ENCODE peak calls at places on chromosomes 16 and 17, in ten cellular contexts. B is OCI-LY7; S is A549; V is lung; T is hepatocyte; X is thoracic aorta; J is left lung; Y is right lobe of liver; A is dorsolateral prefrontal cortex; P is CD8-positive, alpha-beta T cell. O is an unnamed sample.

GRCh38 chr16:69270831-69271230 is 40.3 kb upstream of the VPS4A start:
- DNase-seq in B (no peak), S (no peak), V (no peak), T (no peak), X (no peak), J (no peak), Y (no peak), A (no peak), P (no peak), O (no peak)

GRCh38 chr17:16527298-16527697 is 35.3 kb upstream of the LRRC75A start:
- DNase-seq in B (no peak), S (no peak), V (no peak), T (no peak), X (no peak), J (no peak), Y (no peak), A (no peak), P (no peak), O (no peak)

GRCh38 chr17:21081967-21082366 is 39.2 kb upstream of the USP22 start:
- DNase-seq in B (no peak), S (peak), V (no peak), T (no peak), X (no peak), J (no peak), Y (no peak), A (no peak), P (no peak), O (no peak)

GRCh38 chr16:58197314-58198012 is 443 bp downstream of the CSNK2A2 start:
- DNase-seq in B (peak), S (no peak), V (no peak), T (peak), X (no peak), J (peak), Y (no peak), A (no peak), P (no peak), O (no peak)

GRCh38 chr17:18167421-18167820 is 16.2 kb upstream of the ALKBH5 start:
- DNase-seq in B (no peak), S (no peak), V (no peak), T (no peak), X (no peak), J (no peak), Y (no peak), A (no peak), P (no peak), O (no peak)

GRCh38 chr16:68764866-68765265 is 27.8 kb downstream of the CDH1 start:
- DNase-seq in B (no peak), S (no peak), V (no peak), T (no peak), X (no peak), J (no peak), Y (no peak), A (no peak), P (peak), O (no peak)

GRCh38 chr17:27578718-27579085 is 52.3 kb upstream of the LGALS9 start:
- DNase-seq in B (no peak), S (no peak), V (no peak), T (peak), X (no peak), J (no peak), Y (no peak), A (no peak), P (no peak), O (no peak)

GRCh38 chr16:69922200-69922599 is 28.9 kb upstream of the CLEC18A start:
- DNase-seq in B (no peak), S (no peak), V (no peak), T (no peak), X (no peak), J (no peak), Y (no peak), A (no peak), P (no peak), O (no peak)

GRCh38 chr17:32350662-32351418 is 883 bp downstream of the ZNF207 start:
- DNase-seq in B (peak), S (peak), V (peak), T (peak), X (no peak), J (no peak), Y (no peak), A (no peak), P (peak), O (no peak)

GRCh38 chr17:55089955-55090573 is 121.5 kb downstream of the STXBP4 start:
- DNase-seq in B (no peak), S (peak), V (no peak), T (no peak), X (no peak), J (no peak), Y (no peak), A (no peak), P (peak), O (peak)

GRCh38 chr17:17146791-17147406 is 59.2 kb downstream of the PLD6 start:
- DNase-seq in B (peak), S (peak), V (no peak), T (peak), X (no peak), J (peak), Y (no peak), A (no peak), P (no peak), O (no peak)

GRCh38 chr16:29312835-29313558 is 93.5 kb downstream of the NPIPB11 start:
- DNase-seq in B (no peak), S (no peak), V (no peak), T (no peak), X (no peak), J (peak), Y (no peak), A (no peak), P (no peak), O (no peak)

GRCh38 chr16:2341456-2342447 is 1.2 kb upstream of the ABCA3 start:
- DNase-seq in B (no peak), S (no peak), V (no peak), T (no peak), X (no peak), J (no peak), Y (peak), A (no peak), P (no peak), O (no peak)

GRCh38 chr16:85639529-85640253 is 26.6 kb downstream of the GSE1 start:
- DNase-seq in B (no peak), S (no peak), V (no peak), T (no peak), X (no peak), J (peak), Y (peak), A (peak), P (no peak), O (no peak)

GRCh38 chr16:57648125-57648524 is 19.7 kb downstream of the ADGRG1 start:
- DNase-seq in B (no peak), S (no peak), V (no peak), T (no peak), X (no peak), J (no peak), Y (no peak), A (no peak), P (no peak), O (no peak)

GRCh38 chr17:72519598-72519936 is 398.7 kb downstream of the SOX9 start:
- DNase-seq in B (no peak), S (no peak), V (no peak), T (no peak), X (no peak), J (no peak), Y (no peak), A (no peak), P (no peak), O (no peak)

GRCh38 chr16:24482681-24483202 is 56.6 kb upstream of the RBBP6 start:
- DNase-seq in B (no peak), S (no peak), V (no peak), T (no peak), X (no peak), J (no peak), Y (no peak), A (no peak), P (no peak), O (no peak)

GRCh38 chr16:787978-788398 is at the start of gene RPUSD1:
- DNase-seq in B (no peak), S (no peak), V (no peak), T (no peak), X (no peak), J (no peak), Y (no peak), A (no peak), P (no peak), O (no peak)

GRCh38 chr16:84302111-84302954 is 7.7 kb downstream of the WFDC1 start:
- DNase-seq in B (no peak), S (no peak), V (no peak), T (no peak), X (no peak), J (no peak), Y (no peak), A (no peak), P (no peak), O (no peak)

GRCh38 chr16:68319185-68319908 is 8.5 kb downstream of the PRMT7 start:
- DNase-seq in B (no peak), S (no peak), V (no peak), T (no peak), X (no peak), J (no peak), Y (no peak), A (no peak), P (no peak), O (no peak)

GRCh38 chr16:69309316-69309715 is 1.8 kb upstream of the VPS4A start:
- DNase-seq in B (no peak), S (no peak), V (no peak), T (no peak), X (no peak), J (no peak), Y (no peak), A (no peak), P (no peak), O (no peak)

GRCh38 chr16:89723279-89724250 is 2.2 kb downstream of the ZNF276 start:
- DNase-seq in B (no peak), S (no peak), V (no peak), T (no peak), X (no peak), J (no peak), Y (peak), A (peak), P (peak), O (peak)

GRCh38 chr17:66018786-66019185 is 173.1 kb downstream of the CEP112 start:
- DNase-seq in B (peak), S (no peak), V (no peak), T (no peak), X (no peak), J (no peak), Y (no peak), A (no peak), P (no peak), O (no peak)

GRCh38 chr17:47192549-47192948 is 3.5 kb upstream of the CDC27 start:
- DNase-seq in B (peak), S (no peak), V (no peak), T (no peak), X (no peak), J (no peak), Y (no peak), A (no peak), P (no peak), O (no peak)

GRCh38 chr16:82627811-82628339 is 1.1 kb downstream of the CDH13 start:
- DNase-seq in B (no peak), S (no peak), V (no peak), T (no peak), X (no peak), J (peak), Y (no peak), A (peak), P (no peak), O (no peak)

GRCh38 chr16:54140057-54140787 is 146.4 kb downstream of the IRX3 start:
- DNase-seq in B (no peak), S (peak), V (no peak), T (peak), X (no peak), J (no peak), Y (no peak), A (no peak), P (no peak), O (no peak)

GRCh38 chr17:16997514-16998429 is 25.9 kb upstream of the TNFRSF13B start:
- DNase-seq in B (peak), S (peak), V (no peak), T (no peak), X (no peak), J (peak), Y (no peak), A (no peak), P (no peak), O (no peak)

GRCh38 chr17:28878158-28878910 is 19.2 kb downstream of the FLOT2 start:
- DNase-seq in B (no peak), S (no peak), V (no peak), T (no peak), X (no peak), J (no peak), Y (no peak), A (no peak), P (no peak), O (no peak)

GRCh38 chr16:17578921-17579876 is 108.4 kb upstream of the XYLT1 start:
- DNase-seq in B (peak), S (peak), V (peak), T (peak), X (peak), J (no peak), Y (peak), A (no peak), P (peak), O (peak)

GRCh38 chr17:1568950-1569810 is 6.6 kb upstream of the PITPNA start:
- DNase-seq in B (no peak), S (no peak), V (no peak), T (no peak), X (no peak), J (peak), Y (no peak), A (no peak), P (no peak), O (no peak)

GRCh38 chr17:63480826-63481487 is 4.1 kb downstream of the ACE start:
- DNase-seq in B (peak), S (no peak), V (no peak), T (no peak), X (no peak), J (peak), Y (no peak), A (no peak), P (no peak), O (no peak)

GRCh38 chr17:79791354-79792123 is 5.3 kb downstream of the CBX8 start:
- DNase-seq in B (no peak), S (no peak), V (no peak), T (no peak), X (no peak), J (peak), Y (no peak), A (no peak), P (no peak), O (no peak)

GRCh38 chr16:580141-580945 is 9.5 kb upstream of the RAB40C start:
- DNase-seq in B (no peak), S (no peak), V (no peak), T (no peak), X (no peak), J (no peak), Y (no peak), A (no peak), P (no peak), O (no peak)

GRCh38 chr17:42743595-42744282 is 1.1 kb downstream of the EZH1 start:
- DNase-seq in B (no peak), S (no peak), V (no peak), T (no peak), X (no peak), J (no peak), Y (no peak), A (no peak), P (no peak), O (no peak)

GRCh38 chr17:37541880-37542675 is 52.4 kb downstream of the DUSP14 start:
- DNase-seq in B (no peak), S (no peak), V (no peak), T (no peak), X (no peak), J (peak), Y (no peak), A (no peak), P (no peak), O (no peak)

GRCh38 chr16:13307861-13308260 is 406.5 kb downstream of the SHISA9 start:
- DNase-seq in B (no peak), S (no peak), V (no peak), T (no peak), X (no peak), J (no peak), Y (no peak), A (no peak), P (no peak), O (no peak)
- H3K27ac ChIP-seq in B (no peak), S (no peak), V (no peak), T (no peak), X (no peak), J (no peak), Y (no peak), A (no peak), P (no peak), O (no peak)

GRCh38 chr17:76826290-76827138 is 41.7 kb upstream of the MGAT5B start:
- DNase-seq in B (no peak), S (no peak), V (no peak), T (no peak), X (no peak), J (no peak), Y (no peak), A (no peak), P (no peak), O (no peak)
- H3K27ac ChIP-seq in B (no peak), S (no peak), V (no peak), T (no peak), X (no peak), J (no peak), Y (no peak), A (no peak), P (no peak), O (no peak)

GRCh38 chr17:8145811-8146210 is 6.4 kb downstream of the PER1 start:
- DNase-seq in B (no peak), S (no peak), V (no peak), T (no peak), X (no peak), J (peak), Y (no peak), A (no peak), P (no peak), O (no peak)
- H3K27ac ChIP-seq in B (no peak), S (no peak), V (peak), T (no peak), X (peak), J (no peak), Y (no peak), A (no peak), P (no peak), O (no peak)

GRCh38 chr16:88059701-88060386 is 108.6 kb downstream of the BANP start:
- DNase-seq in B (no peak), S (no peak), V (no peak), T (no peak), X (no peak), J (peak), Y (no peak), A (no peak), P (no peak), O (no peak)

GRCh38 chr16:88063201-88063773 is 112.1 kb downstream of the BANP start:
- DNase-seq in B (no peak), S (no peak), V (no peak), T (no peak), X (no peak), J (peak), Y (peak), A (no peak), P (no peak), O (no peak)

GRCh38 chr16:88062341-88062861 is 111.2 kb downstream of the BANP start:
- DNase-seq in B (no peak), S (no peak), V (no peak), T (peak), X (no peak), J (peak), Y (no peak), A (no peak), P (no peak), O (no peak)

GRCh38 chr16:88060524-88061219 is 109.4 kb downstream of the BANP start:
- DNase-seq in B (no peak), S (no peak), V (no peak), T (no peak), X (no peak), J (peak), Y (no peak), A (no peak), P (no peak), O (no peak)

DNA sequence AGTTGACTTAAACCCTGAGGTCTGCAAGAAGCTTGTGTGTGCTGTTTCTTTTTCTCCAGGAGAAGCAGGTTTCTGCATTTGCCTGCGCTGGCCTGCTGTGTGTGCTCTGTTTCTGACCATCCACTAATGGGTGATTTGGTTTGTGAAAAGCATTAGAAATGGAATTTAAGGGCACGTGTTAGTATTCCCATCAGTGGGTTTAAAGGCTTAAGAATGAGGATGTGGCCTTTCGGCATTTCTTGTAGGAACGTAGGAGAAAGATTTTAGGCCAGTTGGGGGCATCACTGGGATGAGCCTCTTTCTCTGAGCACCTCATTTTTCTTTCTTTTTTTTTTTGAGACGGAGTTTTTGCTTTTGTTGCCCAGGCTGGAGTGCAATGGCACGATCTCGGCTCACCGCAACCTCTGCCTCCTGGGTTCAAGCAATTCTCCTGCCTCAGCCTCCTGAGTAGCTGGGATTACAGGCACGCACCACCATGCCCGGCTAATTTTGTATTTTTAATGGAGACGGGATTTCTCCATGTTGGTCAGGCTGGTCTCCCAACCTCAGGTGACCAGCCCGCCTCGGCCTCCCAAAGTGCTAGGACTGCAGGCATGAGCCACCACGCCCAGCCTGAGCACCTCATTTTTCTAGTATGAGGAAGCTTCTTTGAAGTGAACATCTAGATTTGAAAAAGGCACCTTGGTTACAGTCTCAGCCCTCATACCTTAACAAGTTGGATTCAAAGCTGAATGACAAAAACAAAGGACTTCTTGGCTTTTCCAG is 110.3 kb downstream of the BANP start:
- DNase-seq in B (no peak), S (no peak), V (no peak), T (no peak), X (no peak), J (peak), Y (no peak), A (no peak), P (no peak), O (no peak)
- H3K27ac ChIP-seq in B (no peak), S (no peak), V (no peak), T (peak), X (no peak), J (no peak), Y (no peak), A (no peak), P (no peak), O (no peak)

DNA sequence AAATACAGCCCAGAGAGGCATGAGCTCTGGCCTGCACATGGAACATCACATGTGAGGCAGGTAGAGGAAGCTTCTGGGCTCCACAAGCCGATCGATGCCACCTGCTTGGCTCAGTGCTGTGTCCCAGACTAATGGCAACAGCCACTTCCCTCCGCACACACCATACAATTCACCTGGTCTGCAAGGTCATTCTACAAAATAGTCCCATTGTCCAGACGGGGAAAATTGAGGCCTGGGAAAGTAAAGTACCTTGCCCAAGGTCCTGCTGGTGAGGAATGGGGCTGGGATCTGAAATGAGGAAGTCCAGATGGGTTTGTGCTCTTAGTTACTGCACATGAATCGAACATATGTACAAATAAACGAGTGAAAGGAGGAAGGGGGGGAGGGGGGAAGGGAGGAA is 88.0 kb downstream of the LITAF start:
- DNase-seq in B (peak), S (no peak), V (no peak), T (no peak), X (no peak), J (no peak), Y (no peak), A (no peak), P (no peak), O (no peak)
- H3K27ac ChIP-seq in B (no peak), S (peak), V (no peak), T (peak), X (peak), J (no peak), Y (no peak), A (no peak), P (no peak), O (no peak)

GRCh38 chr17:82004485-82005455 is 17.9 kb downstream of the CENPX start:
- DNase-seq in B (no peak), S (no peak), V (no peak), T (no peak), X (no peak), J (no peak), Y (no peak), A (no peak), P (no peak), O (no peak)
- H3K27ac ChIP-seq in B (no peak), S (peak), V (no peak), T (peak), X (peak), J (no peak), Y (no peak), A (no peak), P (no peak), O (no peak)

DNA sequence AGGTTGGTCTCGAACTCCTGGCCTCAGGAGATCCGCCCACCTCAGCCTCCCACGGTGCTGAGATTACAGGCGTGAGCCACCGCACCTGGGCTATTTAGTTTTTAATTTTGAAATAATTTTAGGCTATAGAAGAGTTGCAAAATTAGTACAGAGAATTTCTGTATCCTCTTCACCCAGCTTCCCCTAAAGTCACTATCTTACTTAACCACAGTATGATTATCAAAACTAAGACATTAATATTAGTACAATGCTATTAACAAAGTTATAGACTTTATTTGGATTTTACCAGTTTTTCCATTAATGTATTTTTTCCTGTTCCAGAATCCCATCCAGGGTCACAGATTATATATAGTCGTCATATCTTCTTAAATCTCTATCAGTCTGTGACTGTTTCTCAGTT is 62.6 kb downstream of the CLEC19A start:
- DNase-seq in B (no peak), S (no peak), V (no peak), T (no peak), X (no peak), J (no peak), Y (no peak), A (no peak), P (no peak), O (no peak)
- H3K27ac ChIP-seq in B (no peak), S (no peak), V (peak), T (no peak), X (no peak), J (no peak), Y (no peak), A (no peak), P (no peak), O (no peak)

GRCh38 chr17:5838661-5839300 is 231.4 kb upstream of the WSCD1 start:
- DNase-seq in B (peak), S (no peak), V (no peak), T (no peak), X (no peak), J (no peak), Y (no peak), A (peak), P (no peak), O (no peak)
- H3K27ac ChIP-seq in B (no peak), S (no peak), V (no peak), T (no peak), X (no peak), J (no peak), Y (no peak), A (no peak), P (no peak), O (no peak)

GRCh38 chr16:9826630-9827029 is 355.6 kb downstream of the GRIN2A start:
- DNase-seq in B (no peak), S (no peak), V (no peak), T (no peak), X (no peak), J (no peak), Y (no peak), A (no peak), P (no peak), O (no peak)
- H3K27ac ChIP-seq in B (no peak), S (no peak), V (no peak), T (no peak), X (no peak), J (no peak), Y (no peak), A (no peak), P (no peak), O (no peak)

O was measured in CD4-positive, alpha-beta T cell.